ENCODE peak calls at places on chromosome 7, in eight cellular contexts. N is fibroblast of lung, G is cardiac muscle cell, Q is SK-N-SH, Z is lower lobe of right lung, Y is IMR-90, R is H9, E is tibial artery. V is an unnamed sample. For H3K4me1, the result is how much of the 10 kb centered on the place peaks cover.

GRCh38 chr7:88278881-88279280 is 27.8 kb downstream of the STEAP4 start:
- DNase-seq in N (peak), G (peak), Q (no peak), Z (no peak), Y (no peak), R (no peak), E (no peak), V (peak)

GRCh38 chr7:42071372-42072261 is 165.4 kb downstream of the GLI3 start:
- DNase-seq in N (peak), G (peak), Q (no peak), Z (no peak), Y (peak), R (no peak), E (no peak), V (peak)

GRCh38 chr7:156732091-156732621 is 91.6 kb downstream of the RNF32 start:
- DNase-seq in N (no peak), G (no peak), Q (no peak), Z (no peak), Y (peak), R (no peak), E (no peak), V (no peak)

GRCh38 chr7:31890751-31891150 is 179.5 kb downstream of the PDE1C start:
- DNase-seq in N (no peak), G (no peak), Q (no peak), Z (no peak), Y (no peak), R (no peak), E (no peak), V (peak)

GRCh38 chr7:43249808-43250145 is 137.3 kb downstream of the HECW1 start:
- DNase-seq in N (no peak), G (no peak), Q (no peak), Z (no peak), Y (no peak), R (no peak), E (no peak), V (no peak)

GRCh38 chr7:882336-883028 is 6.1 kb downstream of the GET4 start:
- DNase-seq in N (no peak), G (no peak), Q (no peak), Z (no peak), Y (no peak), R (no peak), E (no peak), V (no peak)

GRCh38 chr7:87510430-87510875 is 35.0 kb upstream of the ABCB4 start:
- DNase-seq in N (no peak), G (no peak), Q (peak), Z (no peak), Y (no peak), R (no peak), E (no peak), V (no peak)

GRCh38 chr7:38318803-38319416 is 45.5 kb upstream of the TARP start:
- DNase-seq in N (peak), G (peak), Q (peak), Z (no peak), Y (peak), R (peak), E (no peak), V (peak)

GRCh38 chr7:35802649-35803048 is 1.8 kb downstream of the SEPTIN7 start:
- DNase-seq in N (no peak), G (no peak), Q (peak), Z (no peak), Y (peak), R (no peak), E (no peak), V (no peak)

GRCh38 chr7:123714296-123715080 is 34.3 kb downstream of the WASL start:
- DNase-seq in N (no peak), G (peak), Q (no peak), Z (no peak), Y (peak), R (no peak), E (no peak), V (peak)

GRCh38 chr7:105212236-105212635 is 176.5 kb downstream of the SRPK2 start:
- DNase-seq in N (no peak), G (no peak), Q (no peak), Z (no peak), Y (no peak), R (no peak), E (no peak), V (no peak)
- H3K4me1 ChIP-seq in N (under half), G (under half), Q (under half), Z (under half), Y (under half), R (under half), E (under half), V (under half)

GRCh38 chr7:155255660-155256059 is 42.0 kb upstream of the INSIG1 start:
- DNase-seq in N (no peak), G (no peak), Q (no peak), Z (no peak), Y (peak), R (no peak), E (no peak), V (no peak)

GRCh38 chr7:155256081-155256760 is 41.5 kb upstream of the INSIG1 start:
- DNase-seq in N (no peak), G (no peak), Q (peak), Z (no peak), Y (no peak), R (no peak), E (no peak), V (no peak)

GRCh38 chr7:155258233-155258575 is 39.5 kb upstream of the INSIG1 start:
- DNase-seq in N (peak), G (peak), Q (no peak), Z (no peak), Y (peak), R (no peak), E (peak), V (peak)

GRCh38 chr7:155257482-155258232 is 40.0 kb upstream of the INSIG1 start:
- DNase-seq in N (peak), G (peak), Q (peak), Z (no peak), Y (no peak), R (no peak), E (peak), V (no peak)

DNA sequence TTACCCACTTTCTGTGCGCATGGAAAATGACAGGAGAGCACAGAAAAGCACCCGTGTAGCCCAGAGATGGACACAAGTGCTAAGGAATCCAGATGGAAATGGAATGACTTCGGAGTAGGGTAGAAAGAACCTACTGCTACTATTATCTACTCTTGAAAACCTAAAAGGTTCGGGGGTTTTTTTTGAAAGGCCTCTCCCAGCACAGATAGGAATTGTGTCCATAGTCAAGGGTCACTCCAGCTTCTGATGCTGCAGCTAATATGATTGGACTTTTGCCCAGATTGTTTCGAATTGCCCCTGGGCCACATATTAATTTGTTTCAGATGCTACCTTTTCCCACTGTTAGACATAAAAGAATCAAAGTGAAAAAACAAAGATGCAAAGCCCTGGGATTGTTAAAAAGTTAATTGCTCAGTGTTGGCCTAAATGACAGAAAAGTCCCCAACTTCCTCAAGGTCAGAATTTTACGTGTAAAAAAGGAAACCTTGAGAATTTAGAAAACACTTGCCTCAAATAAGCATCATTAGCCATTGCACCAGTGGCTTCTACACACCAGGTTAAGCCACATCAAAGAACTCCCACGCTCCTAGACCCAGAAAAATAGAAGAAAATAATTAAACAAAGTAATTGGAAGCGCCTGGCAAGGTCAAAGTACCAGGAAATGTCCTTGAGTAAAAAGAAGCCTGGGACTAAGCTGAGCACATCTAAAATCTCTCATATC is 40.8 kb upstream of the INSIG1 start:
- DNase-seq in N (no peak), G (no peak), Q (peak), Z (no peak), Y (no peak), R (no peak), E (no peak), V (no peak)
- TF ChIP-seq CTCF in N (no peak), G (no peak), Q (no peak), Z (no peak), Y (no peak), R (no peak), E (no peak), V (no peak)

GRCh38 chr7:19119901-19120486 is 2.6 kb upstream of the TWIST1 start:
- DNase-seq in N (no peak), G (no peak), Q (no peak), Z (no peak), Y (no peak), R (no peak), E (no peak), V (no peak)
- H3K27ac ChIP-seq in N (no peak), G (no peak), Q (peak), Z (no peak), Y (no peak), R (no peak), E (no peak), V (no peak)

DNA sequence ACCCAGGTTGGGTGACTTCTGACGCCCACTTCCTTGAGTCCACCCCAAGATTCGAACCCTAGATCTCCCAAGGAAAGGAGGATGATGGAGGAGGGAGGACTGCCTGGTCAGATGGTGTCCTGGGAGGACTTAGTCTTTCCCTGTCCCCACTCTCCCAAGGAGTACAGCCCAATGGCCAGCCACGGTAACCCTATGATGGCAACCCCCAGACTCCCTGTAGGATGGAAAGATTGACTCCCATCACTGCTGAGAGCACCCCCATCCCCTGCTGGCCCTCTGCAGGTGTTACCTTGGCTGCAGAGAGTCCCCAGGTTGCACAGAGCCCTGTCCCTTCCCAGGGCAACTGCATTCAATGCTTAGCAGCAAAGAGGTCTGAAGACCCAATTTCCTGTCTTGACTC is 50.6 kb upstream of the OCM2 start:
- DNase-seq in N (no peak), G (no peak), Q (no peak), Z (no peak), Y (no peak), R (no peak), E (no peak), V (no peak)
- H3K4me1 ChIP-seq in N (under half), G (under half), Q (under half), Z (under half), Y (under half), R (under half), E (under half), V (under half)

GRCh38 chr7:12683678-12684077 is 3.8 kb upstream of the ARL4A start:
- DNase-seq in N (peak), G (peak), Q (peak), Z (no peak), Y (peak), R (no peak), E (no peak), V (no peak)
- TF ChIP-seq CTCF in N (peak), G (peak), Q (peak), Z (peak), Y (peak), R (peak), E (no peak), V (peak)